ENCODE peak calls at places on chromosome 1, in six cellular contexts. One of them, this sample, is unnamed.

GRCh38 chr1:192783793-192784192 is 25.0 kb upstream of the RGS2 start:
- DNase-seq in prostate gland: no peak
- DNase-seq in GM12878: no peak
- DNase-seq in body of pancreas: no peak
- DNase-seq in astrocyte of the spinal cord: no peak
- DNase-seq in AG09309: no peak
- DNase-seq in this sample: no peak

GRCh38 chr1:202567747-202568146 is 142.5 kb downstream of the SYT2 start:
- DNase-seq in prostate gland: no peak
- DNase-seq in astrocyte of the spinal cord: peak; percentile 52
- DNase-seq in GM12878: no peak
- DNase-seq in body of pancreas: no peak
- DNase-seq in AG09309: no peak
- DNase-seq in this sample: no peak

GRCh38 chr1:42173961-42174715 is 9.6 kb upstream of the GUCA2A start:
- DNase-seq in prostate gland: peak; percentile 97
- DNase-seq in astrocyte of the spinal cord: no peak
- DNase-seq in AG09309: no peak
- DNase-seq in body of pancreas: no peak
- DNase-seq in GM12878: no peak
- DNase-seq in this sample: no peak

GRCh38 chr1:86447198-86447790 is 21.4 kb upstream of the CLCA1 start:
- DNase-seq in astrocyte of the spinal cord: no peak
- DNase-seq in body of pancreas: no peak
- DNase-seq in AG09309: no peak
- DNase-seq in GM12878: no peak
- DNase-seq in prostate gland: no peak
- DNase-seq in this sample: no peak

GRCh38 chr1:211285196-211285595 is 26.0 kb downstream of the RCOR3 start:
- DNase-seq in astrocyte of the spinal cord: peak; percentile 84
- DNase-seq in GM12878: no peak
- DNase-seq in AG09309: peak; percentile 24
- DNase-seq in body of pancreas: no peak
- DNase-seq in prostate gland: no peak
- DNase-seq in this sample: no peak

GRCh38 chr1:186473047-186473446 is 12.1 kb upstream of the PDC start:
- DNase-seq in astrocyte of the spinal cord: no peak
- DNase-seq in prostate gland: no peak
- DNase-seq in GM12878: no peak
- DNase-seq in AG09309: no peak
- DNase-seq in body of pancreas: no peak
- DNase-seq in this sample: no peak

GRCh38 chr1:234229676-234230075 is 143.6 kb upstream of the COA6 start:
- DNase-seq in astrocyte of the spinal cord: no peak
- DNase-seq in GM12878: no peak
- DNase-seq in AG09309: no peak
- DNase-seq in prostate gland: no peak
- DNase-seq in body of pancreas: no peak
- DNase-seq in this sample: no peak

GRCh38 chr1:157961805-157962762 is 31.4 kb upstream of the KIRREL1 start:
- DNase-seq in prostate gland: no peak
- DNase-seq in GM12878: no peak
- DNase-seq in astrocyte of the spinal cord: peak; percentile 51
- DNase-seq in body of pancreas: no peak
- DNase-seq in AG09309: no peak
- DNase-seq in this sample: no peak

GRCh38 chr1:41161851-41162250 is 80.3 kb downstream of the SCMH1 start:
- DNase-seq in GM12878: no peak
- DNase-seq in body of pancreas: no peak
- DNase-seq in prostate gland: no peak
- DNase-seq in AG09309: no peak
- DNase-seq in astrocyte of the spinal cord: no peak
- DNase-seq in this sample: no peak

GRCh38 chr1:224675589-224675988 is 59.5 kb downstream of the CNIH3 start:
- DNase-seq in prostate gland: no peak
- DNase-seq in AG09309: no peak
- DNase-seq in body of pancreas: no peak
- DNase-seq in GM12878: no peak
- DNase-seq in astrocyte of the spinal cord: no peak
- DNase-seq in this sample: no peak

GRCh38 chr1:91091812-91092211 is 70.0 kb upstream of the ZNF644 start:
- DNase-seq in AG09309: no peak
- DNase-seq in astrocyte of the spinal cord: no peak
- DNase-seq in body of pancreas: no peak
- DNase-seq in GM12878: no peak
- DNase-seq in prostate gland: no peak
- DNase-seq in this sample: no peak

GRCh38 chr1:44464361-44464760 is 59.3 kb downstream of the RNF220 start:
- DNase-seq in prostate gland: no peak
- DNase-seq in GM12878: no peak
- DNase-seq in body of pancreas: no peak
- DNase-seq in astrocyte of the spinal cord: peak; percentile 22
- DNase-seq in AG09309: no peak
- DNase-seq in this sample: no peak

GRCh38 chr1:23798662-23799142 is 1.9 kb downstream of the GALE start:
- DNase-seq in astrocyte of the spinal cord: no peak
- DNase-seq in body of pancreas: peak; percentile 84
- DNase-seq in GM12878: no peak
- DNase-seq in prostate gland: no peak
- DNase-seq in AG09309: no peak
- DNase-seq in this sample: no peak
- H3K4me3 ChIP-seq in astrocyte of the spinal cord: no peak overlapping the region
- H3K4me3 ChIP-seq in body of pancreas: no peak overlapping the region
- H3K4me3 ChIP-seq in GM12878: peak overlapping the region; percentile 80
- H3K4me3 ChIP-seq in prostate gland: no peak overlapping the region
- H3K4me3 ChIP-seq in AG09309: no peak overlapping the region
- H3K4me3 ChIP-seq in this sample: no peak overlapping the region

GRCh38 chr1:188365874-188366273 is 1537.1 kb downstream of the PLA2G4A start:
- DNase-seq in body of pancreas: no peak
- DNase-seq in AG09309: no peak
- DNase-seq in prostate gland: no peak
- DNase-seq in astrocyte of the spinal cord: no peak
- DNase-seq in GM12878: no peak
- DNase-seq in this sample: no peak
- TF ChIP-seq CTCF in body of pancreas: no peak
- TF ChIP-seq CTCF in AG09309: no peak
- TF ChIP-seq CTCF in prostate gland: no peak
- TF ChIP-seq CTCF in astrocyte of the spinal cord: no peak
- TF ChIP-seq CTCF in GM12878: no peak
- TF ChIP-seq CTCF in this sample: no peak

GRCh38 chr1:208544794-208545193 is 300.6 kb upstream of the PLXNA2 start:
- DNase-seq in astrocyte of the spinal cord: no peak
- DNase-seq in prostate gland: no peak
- DNase-seq in AG09309: no peak
- DNase-seq in body of pancreas: no peak
- DNase-seq in GM12878: peak; percentile 4
- DNase-seq in this sample: no peak
- H3K4me3 ChIP-seq in astrocyte of the spinal cord: no peak overlapping the region
- H3K4me3 ChIP-seq in prostate gland: no peak overlapping the region
- H3K4me3 ChIP-seq in AG09309: no peak overlapping the region
- H3K4me3 ChIP-seq in body of pancreas: no peak overlapping the region
- H3K4me3 ChIP-seq in GM12878: no peak overlapping the region
- H3K4me3 ChIP-seq in this sample: no peak overlapping the region

DNA sequence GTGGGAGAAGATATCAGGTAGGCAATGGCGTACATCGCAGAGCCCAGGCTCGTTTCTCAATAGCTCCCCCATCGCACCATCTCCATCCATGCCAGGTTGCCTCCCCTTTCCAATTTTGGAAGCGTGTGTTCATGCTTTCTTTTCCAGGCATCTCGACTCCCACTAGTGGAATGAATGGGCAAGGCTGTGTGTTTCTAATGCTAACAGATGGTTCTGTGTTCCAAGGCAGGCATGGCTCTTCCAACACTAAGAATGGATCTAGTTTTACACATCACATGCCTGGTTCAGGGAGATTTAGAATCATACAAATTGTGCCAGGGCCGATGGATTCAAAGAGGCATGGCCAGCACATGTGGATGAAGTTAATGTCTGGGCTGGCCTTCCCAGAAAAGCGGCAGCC is 438.6 kb downstream of the PRDM2 start:
- DNase-seq in body of pancreas: no peak
- DNase-seq in AG09309: no peak
- DNase-seq in prostate gland: no peak
- DNase-seq in astrocyte of the spinal cord: no peak
- DNase-seq in GM12878: no peak
- DNase-seq in this sample: no peak
- TF ChIP-seq CTCF in body of pancreas: no peak
- TF ChIP-seq CTCF in AG09309: no peak
- TF ChIP-seq CTCF in prostate gland: no peak
- TF ChIP-seq CTCF in astrocyte of the spinal cord: no peak
- TF ChIP-seq CTCF in GM12878: no peak
- TF ChIP-seq CTCF in this sample: no peak

GRCh38 chr1:20871419-20871818 is 84.3 kb upstream of the HP1BP3 start:
- DNase-seq in AG09309: no peak
- DNase-seq in body of pancreas: no peak
- DNase-seq in prostate gland: no peak
- DNase-seq in GM12878: no peak
- DNase-seq in astrocyte of the spinal cord: no peak
- DNase-seq in this sample: no peak

GRCh38 chr1:20873311-20873710 is 86.2 kb upstream of the HP1BP3 start:
- DNase-seq in prostate gland: no peak
- DNase-seq in astrocyte of the spinal cord: no peak
- DNase-seq in AG09309: no peak
- DNase-seq in body of pancreas: no peak
- DNase-seq in GM12878: no peak
- DNase-seq in this sample: no peak

GRCh38 chr1:20878799-20879198 is 91.7 kb upstream of the HP1BP3 start:
- DNase-seq in AG09309: no peak
- DNase-seq in GM12878: no peak
- DNase-seq in body of pancreas: no peak
- DNase-seq in prostate gland: no peak
- DNase-seq in astrocyte of the spinal cord: no peak
- DNase-seq in this sample: no peak

DNA sequence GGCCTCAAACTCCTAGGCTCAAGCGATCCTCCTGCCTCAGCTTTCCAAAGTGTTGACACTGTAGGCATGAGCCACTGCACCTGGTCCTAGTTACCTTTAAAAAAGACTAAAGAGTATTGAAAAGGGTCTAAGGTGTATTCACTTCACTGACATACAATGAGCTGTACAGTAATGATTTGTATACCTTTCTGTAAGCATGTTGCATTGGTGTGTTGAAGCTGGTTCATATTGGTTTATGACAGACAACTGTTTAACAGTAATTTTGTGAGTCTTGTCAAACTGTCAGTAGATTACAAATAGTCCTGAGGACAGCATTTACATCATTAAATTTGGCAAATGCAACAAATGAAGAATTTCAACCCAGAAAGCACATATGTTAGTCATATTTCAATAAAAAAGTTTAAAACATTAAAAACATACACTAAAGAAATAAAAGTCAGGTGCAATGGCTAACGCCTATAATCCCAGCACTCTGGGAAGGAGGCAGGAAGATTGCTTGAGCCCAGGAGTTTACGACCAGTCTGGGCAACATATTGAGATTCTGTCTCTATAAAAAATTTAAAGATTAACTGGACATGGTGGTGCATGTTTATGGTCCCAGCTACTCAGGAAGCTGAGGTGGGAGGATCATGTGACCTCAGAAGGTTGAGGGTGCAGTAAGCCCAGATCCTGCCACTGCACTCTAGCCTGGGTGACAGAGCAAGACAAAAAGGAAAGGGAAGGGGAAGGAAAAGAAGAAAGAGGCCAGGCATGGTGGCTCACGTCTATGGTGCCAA is 88.3 kb upstream of the HP1BP3 start:
- DNase-seq in prostate gland: no peak
- DNase-seq in GM12878: no peak
- DNase-seq in AG09309: no peak
- DNase-seq in body of pancreas: no peak
- DNase-seq in astrocyte of the spinal cord: no peak
- DNase-seq in this sample: no peak
- H3K4me3 ChIP-seq in prostate gland: no peak overlapping the region
- H3K4me3 ChIP-seq in GM12878: no peak overlapping the region
- H3K4me3 ChIP-seq in AG09309: no peak overlapping the region
- H3K4me3 ChIP-seq in body of pancreas: no peak overlapping the region
- H3K4me3 ChIP-seq in astrocyte of the spinal cord: no peak overlapping the region
- H3K4me3 ChIP-seq in this sample: no peak overlapping the region